ENCODE peak calls at places on chromosomes 1 and 21, in eight cellular contexts. F is psoas muscle, O is breast epithelium, Y is kidney epithelial cell, B is ovary, V is GM13976, T is IMR-90, Q is osteoblast. X is an unnamed sample.

GRCh38 chr1:193960499-193960898 is 774.1 kb upstream of the B3GALT2 start:
- DNase-seq in Y (no peak), Q (no peak), V (no peak), T (no peak), B (no peak), O (no peak), F (no peak), X (no peak)

GRCh38 chr1:158290571-158290935 is 830 bp downstream of the CD1C start:
- DNase-seq in T (no peak), B (no peak), Y (no peak), F (no peak), V (no peak), O (no peak), Q (no peak), X (no peak)

GRCh38 chr1:80363689-80364475 is 1357.4 kb upstream of the ADGRL4 start:
- DNase-seq in Y (no peak), O (no peak), B (no peak), V (no peak), Q (no peak), F (no peak), T (peak), X (no peak)

GRCh38 chr1:172144445-172145060 is 275.9 kb upstream of the C1orf105 start:
- DNase-seq in T (peak), F (peak), B (peak), Q (peak), O (no peak), V (no peak), Y (no peak), X (no peak)

GRCh38 chr1:17763995-17764394 is 8.9 kb downstream of the ACTL8 start:
- DNase-seq in B (no peak), Q (no peak), V (no peak), T (no peak), F (no peak), Y (no peak), O (no peak), X (no peak)

GRCh38 chr21:35077975-35078374 is 28.9 kb upstream of the RUNX1 start:
- DNase-seq in Y (no peak), T (no peak), B (no peak), F (no peak), V (no peak), Q (no peak), O (no peak), X (no peak)

GRCh38 chr21:46150073-46150472 is 5.3 kb downstream of the FTCD start:
- DNase-seq in Q (no peak), F (peak), O (peak), B (peak), Y (no peak), V (no peak), T (no peak), X (no peak)

GRCh38 chr1:53316058-53316741 is 11.7 kb downstream of the LRP8 start:
- DNase-seq in B (no peak), Q (peak), O (no peak), F (peak), Y (no peak), T (peak), V (no peak), X (no peak)

GRCh38 chr1:12426030-12426429 is 192.0 kb downstream of the DHRS3 start:
- DNase-seq in Y (no peak), B (no peak), V (no peak), O (no peak), F (no peak), Q (no peak), T (peak), X (no peak)

GRCh38 chr1:22075718-22076117 is 23.2 kb downstream of the CDC42 start:
- DNase-seq in T (no peak), F (no peak), O (no peak), Q (no peak), V (no peak), Y (no peak), B (no peak), X (no peak)

GRCh38 chr1:183318433-183318832 is 99.7 kb downstream of the NMNAT2 start:
- DNase-seq in Q (peak), T (peak), O (peak), Y (peak), F (peak), V (peak), B (peak), X (peak)

GRCh38 chr1:35901235-35901634 is 18.2 kb downstream of the AGO1 start:
- DNase-seq in V (no peak), O (no peak), Q (no peak), T (no peak), B (no peak), Y (no peak), F (no peak), X (no peak)

GRCh38 chr1:150476754-150477153 is 10.5 kb upstream of the TARS2 start:
- DNase-seq in O (no peak), T (no peak), F (no peak), Y (no peak), V (no peak), Q (no peak), B (no peak), X (no peak)

GRCh38 chr1:51784997-51785421 is 93.5 kb downstream of the NRDC start:
- DNase-seq in F (no peak), T (peak), Y (no peak), Q (no peak), B (no peak), V (no peak), O (no peak), X (no peak)

GRCh38 chr1:9687120-9687875 is 35.8 kb downstream of the PIK3CD start:
- DNase-seq in F (peak), T (peak), V (peak), Y (peak), Q (peak), O (no peak), B (peak), X (peak)

GRCh38 chr1:2381741-2382620 is 9.4 kb downstream of the MORN1 start:
- DNase-seq in V (peak), Y (no peak), T (peak), B (peak), O (peak), Q (peak), F (peak), X (peak)
- TF ChIP-seq CTCF in V (peak), Y (peak), T (peak), B (peak), O (peak), Q (peak), F (peak), X (peak)

DNA sequence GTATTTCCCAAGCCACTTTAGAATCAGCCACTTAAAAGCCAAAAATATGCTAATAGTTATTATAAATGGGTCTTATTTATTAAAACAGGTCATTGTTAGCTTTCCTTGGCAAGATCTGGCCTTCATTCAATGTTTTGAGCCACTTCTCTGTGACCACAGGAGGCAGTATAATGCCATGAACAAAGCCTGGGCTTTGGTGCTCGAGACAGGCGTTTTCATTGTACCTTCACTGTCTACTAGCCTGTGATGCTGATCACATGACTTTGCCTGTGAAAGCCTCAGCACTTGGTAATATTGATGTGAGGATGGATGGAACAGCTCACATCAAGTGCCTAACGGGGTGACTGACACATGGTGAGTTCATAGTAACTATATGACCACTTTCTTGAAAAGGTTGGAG is 217.0 kb downstream of the RWDD3 start:
- DNase-seq in F (no peak), O (no peak), B (no peak), V (no peak), T (no peak), Y (no peak), Q (no peak), X (no peak)
- TF ChIP-seq CTCF in F (no peak), O (no peak), B (no peak), V (no peak), T (no peak), Y (no peak), Q (no peak), X (no peak)

DNA sequence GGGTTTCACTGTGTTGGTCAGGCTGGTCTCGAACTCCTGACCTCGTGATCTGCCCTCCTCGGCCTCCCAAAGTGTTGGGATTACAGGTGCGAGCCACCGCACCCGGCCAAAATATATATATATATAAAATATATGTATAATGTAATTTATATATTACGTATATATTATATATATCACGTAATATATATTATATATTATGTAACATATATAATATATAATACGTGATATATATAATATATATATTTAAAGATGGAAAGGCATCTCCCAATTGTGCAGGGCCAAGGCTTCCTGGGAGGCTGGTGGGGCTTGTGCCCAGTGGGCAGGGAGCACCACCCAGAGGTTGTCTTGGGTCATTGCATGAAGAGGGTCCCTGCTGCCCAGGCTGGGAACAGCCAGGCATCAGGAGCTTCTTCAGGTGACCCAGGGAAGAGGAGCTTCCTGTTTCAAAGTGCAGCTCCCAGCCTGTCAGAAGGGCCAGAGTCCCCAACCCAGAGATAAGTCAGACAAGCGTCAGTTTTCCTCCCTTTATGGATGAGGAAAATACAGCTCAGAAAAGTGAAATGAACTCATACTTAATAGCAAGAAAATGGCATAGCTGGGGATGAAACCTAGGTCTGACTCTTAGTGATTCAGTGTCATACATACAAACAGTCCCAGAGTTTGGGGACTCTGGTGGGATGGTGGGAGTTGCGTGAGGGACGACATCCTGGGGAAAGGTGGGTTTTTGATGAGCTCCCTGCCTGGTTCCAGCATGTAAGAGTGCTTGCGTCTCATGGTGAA is 12.0 kb downstream of the UBE2Q1 start:
- DNase-seq in T (peak), Q (peak), F (peak), B (no peak), Y (no peak), V (peak), O (no peak), X (peak)
- TF ChIP-seq CTCF in T (peak), Q (peak), F (peak), B (no peak), Y (peak), V (peak), O (no peak), X (peak)

DNA sequence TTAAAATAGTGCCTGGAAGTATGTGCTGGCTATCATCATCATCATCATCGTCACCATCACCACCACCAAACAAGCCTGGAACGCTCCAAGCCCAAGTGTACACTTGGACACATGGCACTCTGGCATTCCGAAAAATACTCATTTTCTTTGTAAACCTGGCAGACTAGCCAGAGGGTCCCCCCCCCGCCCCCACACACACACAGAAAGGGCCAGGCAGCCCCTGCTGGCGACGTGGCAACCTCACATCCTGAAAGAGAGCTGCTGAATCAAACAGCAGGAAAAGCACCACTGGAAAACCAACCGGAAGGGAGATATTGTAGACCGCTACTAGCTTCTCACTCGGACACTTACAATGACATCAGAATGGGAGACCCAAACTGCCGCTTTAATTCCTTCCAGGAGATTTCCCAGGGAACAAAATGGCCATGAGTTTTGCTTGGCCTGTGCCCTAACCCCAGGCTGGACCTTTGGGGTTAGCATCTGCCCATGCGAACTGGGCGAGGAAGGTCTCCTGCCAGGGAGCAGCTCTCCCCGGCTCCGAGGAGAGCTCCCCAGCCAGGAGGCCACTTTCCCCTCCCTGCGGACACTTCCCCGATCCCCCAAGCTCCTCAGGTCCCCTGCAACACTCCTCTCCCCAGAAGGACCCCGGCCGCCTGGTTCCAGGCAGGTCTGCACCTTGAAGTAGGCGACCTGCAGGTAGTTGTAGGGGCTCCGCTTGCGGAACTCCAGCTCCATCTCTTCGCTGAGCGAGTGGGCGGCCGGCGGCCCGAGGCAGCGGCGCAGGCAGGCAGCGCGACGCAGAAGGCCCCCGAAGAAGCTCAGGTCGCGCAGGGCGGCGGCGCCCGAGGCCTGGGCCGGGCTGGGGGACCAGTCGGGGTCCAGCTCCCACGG is 751 bp downstream of the P3H1 start:
- DNase-seq in O (no peak), Q (peak), F (no peak), T (peak), Y (peak), B (peak), V (peak), X (peak)
- TF ChIP-seq CTCF in O (no peak), Q (peak), F (peak), T (peak), Y (peak), B (no peak), V (peak), X (peak)